ENCODE peak calls at places on chromosomes 5 and 9, in six cellular contexts. One of them, this sample, is unnamed.

GRCh38 chr9:75715360-75715759 is 175.1 kb upstream of the PCSK5 start:
- DNase-seq in prostate gland: no peak
- DNase-seq in lower leg skin: no peak
- DNase-seq in HepG2: no peak
- DNase-seq in ovary: no peak
- DNase-seq in transverse colon: no peak
- DNase-seq in this sample: no peak

GRCh38 chr5:72378636-72379289 is 58.6 kb downstream of the PTCD2 start:
- DNase-seq in lower leg skin: peak
- DNase-seq in ovary: no peak
- DNase-seq in prostate gland: no peak
- DNase-seq in HepG2: no peak
- DNase-seq in transverse colon: no peak
- DNase-seq in this sample: peak

GRCh38 chr9:11275158-11275695 is 662.4 kb upstream of the PTPRD start:
- DNase-seq in ovary: no peak
- DNase-seq in transverse colon: no peak
- DNase-seq in prostate gland: no peak
- DNase-seq in HepG2: peak
- DNase-seq in lower leg skin: no peak
- DNase-seq in this sample: no peak

GRCh38 chr9:112861638-112862555 is 28.8 kb downstream of the SLC46A2 start:
- DNase-seq in HepG2: no peak
- DNase-seq in lower leg skin: no peak
- DNase-seq in prostate gland: no peak
- DNase-seq in transverse colon: peak
- DNase-seq in ovary: no peak
- DNase-seq in this sample: peak

GRCh38 chr5:179530069-179530998 is 20.0 kb upstream of the RUFY1 start:
- DNase-seq in HepG2: no peak
- DNase-seq in lower leg skin: no peak
- DNase-seq in transverse colon: peak
- DNase-seq in ovary: peak
- DNase-seq in prostate gland: no peak
- DNase-seq in this sample: peak

GRCh38 chr5:112533315-112533867 is 114.3 kb upstream of the EPB41L4A start:
- DNase-seq in lower leg skin: no peak
- DNase-seq in HepG2: peak
- DNase-seq in transverse colon: no peak
- DNase-seq in prostate gland: no peak
- DNase-seq in ovary: no peak
- DNase-seq in this sample: no peak

GRCh38 chr5:82419559-82420332 is 141.6 kb upstream of the RPS23 start:
- DNase-seq in HepG2: no peak
- DNase-seq in prostate gland: no peak
- DNase-seq in transverse colon: no peak
- DNase-seq in lower leg skin: no peak
- DNase-seq in ovary: no peak
- DNase-seq in this sample: no peak

GRCh38 chr5:11588803-11589202 is 315.4 kb downstream of the CTNND2 start:
- DNase-seq in lower leg skin: no peak
- DNase-seq in prostate gland: no peak
- DNase-seq in HepG2: no peak
- DNase-seq in transverse colon: no peak
- DNase-seq in ovary: peak
- DNase-seq in this sample: no peak

GRCh38 chr5:180047667-180048066 is 23.9 kb downstream of the RNF130 start:
- DNase-seq in ovary: peak
- DNase-seq in transverse colon: peak
- DNase-seq in lower leg skin: no peak
- DNase-seq in prostate gland: peak
- DNase-seq in HepG2: no peak
- DNase-seq in this sample: no peak

GRCh38 chr5:179920175-179920574 is 12.5 kb upstream of the TBC1D9B start:
- DNase-seq in transverse colon: no peak
- DNase-seq in lower leg skin: no peak
- DNase-seq in ovary: no peak
- DNase-seq in HepG2: no peak
- DNase-seq in prostate gland: no peak
- DNase-seq in this sample: no peak

GRCh38 chr9:16708638-16709435 is 161.6 kb downstream of the BNC2 start:
- DNase-seq in prostate gland: no peak
- DNase-seq in lower leg skin: no peak
- DNase-seq in HepG2: no peak
- DNase-seq in transverse colon: no peak
- DNase-seq in ovary: no peak
- DNase-seq in this sample: no peak

GRCh38 chr5:147751156-147751830 is 31.2 kb downstream of the JAKMIP2 start:
- DNase-seq in transverse colon: no peak
- DNase-seq in lower leg skin: no peak
- DNase-seq in HepG2: no peak
- DNase-seq in ovary: no peak
- DNase-seq in prostate gland: no peak
- DNase-seq in this sample: no peak

GRCh38 chr5:173802670-173803165 is 85.4 kb upstream of the CPEB4 start:
- DNase-seq in transverse colon: peak
- DNase-seq in lower leg skin: peak
- DNase-seq in HepG2: peak
- DNase-seq in ovary: no peak
- DNase-seq in prostate gland: no peak
- DNase-seq in this sample: peak

GRCh38 chr5:61619777-61620518 is 287.9 kb downstream of the ZSWIM6 start:
- DNase-seq in transverse colon: no peak
- DNase-seq in prostate gland: peak
- DNase-seq in HepG2: no peak
- DNase-seq in lower leg skin: no peak
- DNase-seq in ovary: no peak
- DNase-seq in this sample: no peak

GRCh38 chr9:127611796-127612790 is at the start of gene STXBP1:
- DNase-seq in ovary: peak
- DNase-seq in transverse colon: peak
- DNase-seq in prostate gland: peak
- DNase-seq in HepG2: peak
- DNase-seq in lower leg skin: peak
- DNase-seq in this sample: peak

GRCh38 chr9:6563036-6563435 is 82.5 kb downstream of the GLDC start:
- DNase-seq in HepG2: no peak
- DNase-seq in ovary: no peak
- DNase-seq in prostate gland: no peak
- DNase-seq in transverse colon: no peak
- DNase-seq in lower leg skin: no peak
- DNase-seq in this sample: no peak

GRCh38 chr9:128262687-128263086 is 13.1 kb downstream of the GOLGA2 start:
- DNase-seq in lower leg skin: no peak
- DNase-seq in ovary: no peak
- DNase-seq in prostate gland: no peak
- DNase-seq in transverse colon: no peak
- DNase-seq in HepG2: no peak
- DNase-seq in this sample: no peak

GRCh38 chr9:128152781-128153116 is 3.5 kb downstream of the LCN2 start:
- DNase-seq in HepG2: no peak
- DNase-seq in lower leg skin: no peak
- DNase-seq in transverse colon: no peak
- DNase-seq in ovary: no peak
- DNase-seq in prostate gland: no peak
- DNase-seq in this sample: no peak

GRCh38 chr5:68709229-68709628 is 384.6 kb upstream of the SLC30A5 start:
- DNase-seq in prostate gland: no peak
- DNase-seq in ovary: no peak
- DNase-seq in transverse colon: no peak
- DNase-seq in HepG2: no peak
- DNase-seq in lower leg skin: no peak
- DNase-seq in this sample: no peak

GRCh38 chr9:14591411-14591810 is 101.8 kb downstream of the ZDHHC21 start:
- DNase-seq in transverse colon: no peak
- DNase-seq in HepG2: no peak
- DNase-seq in ovary: no peak
- DNase-seq in lower leg skin: no peak
- DNase-seq in prostate gland: no peak
- DNase-seq in this sample: no peak

GRCh38 chr5:1751864-1752822 is 47.5 kb downstream of the MRPL36 start:
- DNase-seq in transverse colon: no peak
- DNase-seq in HepG2: no peak
- DNase-seq in lower leg skin: no peak
- DNase-seq in prostate gland: no peak
- DNase-seq in ovary: no peak
- DNase-seq in this sample: no peak

GRCh38 chr9:126376903-126377342 is 50.3 kb downstream of the MVB12B start:
- DNase-seq in prostate gland: no peak
- DNase-seq in transverse colon: no peak
- DNase-seq in HepG2: peak
- DNase-seq in lower leg skin: no peak
- DNase-seq in ovary: no peak
- DNase-seq in this sample: no peak

GRCh38 chr9:105503873-105504272 is 54.1 kb upstream of the FKTN start:
- DNase-seq in HepG2: no peak
- DNase-seq in prostate gland: no peak
- DNase-seq in ovary: no peak
- DNase-seq in lower leg skin: no peak
- DNase-seq in transverse colon: no peak
- DNase-seq in this sample: no peak

GRCh38 chr9:120372040-120372439 is 207.9 kb downstream of the CDK5RAP2 start:
- DNase-seq in HepG2: no peak
- DNase-seq in prostate gland: no peak
- DNase-seq in lower leg skin: no peak
- DNase-seq in ovary: no peak
- DNase-seq in transverse colon: no peak
- DNase-seq in this sample: no peak

GRCh38 chr5:86861514-86861913 is 243.8 kb downstream of the COX7C start:
- DNase-seq in transverse colon: no peak
- DNase-seq in ovary: no peak
- DNase-seq in prostate gland: no peak
- DNase-seq in lower leg skin: no peak
- DNase-seq in HepG2: no peak
- DNase-seq in this sample: no peak

GRCh38 chr5:151751593-151751992 is 6.8 kb downstream of the ATOX1 start:
- DNase-seq in prostate gland: no peak
- DNase-seq in HepG2: no peak
- DNase-seq in lower leg skin: no peak
- DNase-seq in transverse colon: no peak
- DNase-seq in ovary: no peak
- DNase-seq in this sample: peak

DNA sequence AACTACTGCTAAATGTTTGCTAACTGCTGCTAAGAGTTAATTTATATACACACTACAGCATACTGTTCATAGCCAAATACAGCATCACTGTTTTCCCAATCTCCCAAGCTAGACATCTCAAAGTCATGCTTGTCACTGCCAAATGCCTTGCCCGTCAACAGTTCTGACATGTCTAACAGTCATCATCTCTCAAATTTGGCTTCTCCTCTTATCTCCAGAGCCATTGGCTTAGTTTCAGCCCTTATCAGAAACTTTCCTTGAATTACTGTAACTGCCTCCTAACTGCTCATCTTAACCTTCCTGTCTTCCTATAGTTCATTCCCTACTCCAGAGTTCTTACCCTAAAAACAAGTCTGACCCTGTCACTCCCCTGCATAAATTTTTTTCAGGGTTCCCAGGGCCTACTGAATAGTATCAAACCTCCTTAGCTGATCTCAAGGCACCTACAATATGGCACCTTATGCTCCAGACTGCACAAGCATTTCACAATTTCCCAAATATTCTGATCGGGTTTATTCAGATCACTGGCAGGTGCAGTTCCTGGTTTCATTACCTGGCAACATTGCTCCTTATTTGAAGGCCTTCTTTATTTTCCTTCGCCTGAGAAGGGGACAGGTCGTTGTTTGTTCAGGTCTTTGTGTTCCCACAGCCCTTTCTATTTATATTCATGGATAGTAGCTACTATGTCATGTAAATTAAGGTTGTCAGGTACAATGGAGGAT is 55.9 kb upstream of the ANKRD55 start:
- DNase-seq in prostate gland: no peak
- DNase-seq in ovary: no peak
- DNase-seq in HepG2: no peak
- DNase-seq in transverse colon: no peak
- DNase-seq in lower leg skin: no peak
- DNase-seq in this sample: no peak
- TF ChIP-seq CTCF in prostate gland: no peak
- TF ChIP-seq CTCF in ovary: no peak
- TF ChIP-seq CTCF in HepG2: no peak
- TF ChIP-seq CTCF in transverse colon: no peak
- TF ChIP-seq CTCF in lower leg skin: no peak
- TF ChIP-seq CTCF in this sample: no peak

DNA sequence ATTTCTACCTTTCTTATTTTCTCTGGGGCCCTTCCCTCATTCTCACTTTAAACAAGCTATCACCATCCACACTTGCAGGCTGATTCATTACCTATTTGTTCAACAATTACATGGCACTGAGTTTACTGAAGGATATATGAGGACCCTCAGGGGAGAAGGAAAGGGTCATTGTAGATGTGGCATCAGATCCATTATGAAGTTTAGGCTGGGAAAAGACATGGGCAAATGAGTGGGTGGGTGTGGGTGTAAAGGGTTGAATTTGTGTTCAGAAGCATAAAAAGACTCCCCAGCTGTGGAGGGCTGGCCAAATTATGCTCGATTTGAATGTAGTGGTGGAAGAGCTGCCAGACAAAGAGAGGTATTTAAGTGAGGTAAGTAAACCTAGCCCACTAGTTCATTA is 55.9 kb upstream of the MTAP start:
- DNase-seq in transverse colon: no peak
- DNase-seq in prostate gland: no peak
- DNase-seq in HepG2: no peak
- DNase-seq in ovary: no peak
- DNase-seq in lower leg skin: no peak
- DNase-seq in this sample: no peak
- TF ChIP-seq POLR2A in transverse colon: no peak
- TF ChIP-seq POLR2A in prostate gland: no peak
- TF ChIP-seq POLR2A in HepG2: no peak
- TF ChIP-seq POLR2A in ovary: no peak
- TF ChIP-seq POLR2A in lower leg skin: no peak
- TF ChIP-seq POLR2A in this sample: no peak

DNA sequence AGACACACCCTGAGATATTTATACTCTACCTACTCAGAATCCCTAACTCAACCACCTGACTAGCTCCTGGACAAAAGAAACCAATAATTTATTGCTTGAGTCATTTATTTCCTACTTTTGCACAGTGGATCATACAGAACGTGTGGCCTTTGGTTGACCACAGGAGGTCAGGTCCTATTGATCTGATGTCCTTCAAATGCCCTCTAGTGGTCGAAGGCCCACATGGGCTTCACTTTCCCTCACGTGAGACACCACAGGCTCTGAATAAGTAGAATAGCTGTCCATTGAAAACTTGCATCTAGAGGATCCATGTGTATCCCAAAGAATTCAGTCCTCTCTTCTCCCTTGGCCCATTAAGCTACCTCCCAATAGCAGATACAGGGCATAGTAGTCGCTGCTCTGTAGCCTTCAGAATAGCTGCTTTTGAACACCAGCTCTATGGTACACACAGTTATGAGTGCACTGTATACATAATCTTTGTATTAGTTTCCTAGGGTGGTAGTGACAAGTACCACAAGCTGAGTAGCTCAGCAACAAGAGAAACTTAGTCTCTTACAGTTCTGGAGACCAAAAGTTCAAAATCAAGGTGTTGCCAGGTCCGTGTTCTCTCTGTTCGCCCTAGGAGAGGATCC is 177.6 kb upstream of the SMARCA2 start:
- DNase-seq in HepG2: peak
- DNase-seq in ovary: no peak
- DNase-seq in transverse colon: peak
- DNase-seq in lower leg skin: no peak
- DNase-seq in prostate gland: peak
- DNase-seq in this sample: no peak
- TF ChIP-seq CTCF in HepG2: peak
- TF ChIP-seq CTCF in ovary: no peak
- TF ChIP-seq CTCF in transverse colon: no peak
- TF ChIP-seq CTCF in lower leg skin: no peak
- TF ChIP-seq CTCF in prostate gland: no peak
- TF ChIP-seq CTCF in this sample: no peak

GRCh38 chr9:19372576-19372975 is 7.5 kb downstream of the RPS6 start:
- DNase-seq in ovary: no peak
- DNase-seq in HepG2: no peak
- DNase-seq in prostate gland: no peak
- DNase-seq in lower leg skin: no peak
- DNase-seq in transverse colon: no peak
- DNase-seq in this sample: no peak
- TF ChIP-seq POLR2A in ovary: no peak
- TF ChIP-seq POLR2A in HepG2: peak
- TF ChIP-seq POLR2A in prostate gland: no peak
- TF ChIP-seq POLR2A in lower leg skin: no peak
- TF ChIP-seq POLR2A in transverse colon: no peak
- TF ChIP-seq POLR2A in this sample: no peak